ENCODE peak calls at places on chromosomes 11 and 22, in nine cellular contexts. B is A549, E is endodermal cell, L is pancreas, Y is lower lobe of right lung, M is uterus, X is fibroblast of villous mesenchyme, Z is kidney, Q is HCT116. C is an unnamed sample.

GRCh38 chr11:10490398-10491232 is 35.6 kb downstream of the AMPD3 start:
- DNase-seq in E (peak; percentile 57), Q (peak; percentile 94), M (peak; percentile 91), Z (peak; percentile 94), L (peak; percentile 47), X (peak; percentile 93), B (peak; percentile 88), Y (peak; percentile 44), C (peak; percentile 69)

GRCh38 chr11:71428861-71429435 is 19.2 kb downstream of the DHCR7 start:
- DNase-seq in L (no peak), Z (no peak), Y (no peak), B (no peak), E (no peak), M (no peak), Q (no peak), X (no peak), C (no peak)

GRCh38 chr22:33758125-33758483 is 162.2 kb downstream of the LARGE1 start:
- DNase-seq in Q (no peak), B (no peak), L (no peak), M (no peak), E (no peak), Y (no peak), Z (no peak), X (no peak), C (no peak)

GRCh38 chr11:61505106-61505505 is 3.4 kb upstream of the LRRC10B start:
- DNase-seq in M (no peak), E (no peak), B (no peak), Z (no peak), Y (no peak), L (no peak), Q (no peak), X (no peak), C (no peak)

GRCh38 chr22:17974703-17975372 is 49.5 kb downstream of the MICAL3 start:
- DNase-seq in X (no peak), L (no peak), M (no peak), B (no peak), Z (no peak), Y (no peak), Q (no peak), E (no peak), C (no peak)

GRCh38 chr22:29205598-29206371 is at the start of gene EMID1:
- DNase-seq in B (peak; percentile 13), Q (no peak), Z (peak; percentile 80), E (peak; percentile 85), L (peak; percentile 47), Y (peak; percentile 59), X (peak; percentile 26), M (peak; percentile 39), C (peak; percentile 79)

GRCh38 chr11:118313242-118313641 is 8.7 kb downstream of the CD3E start:
- DNase-seq in L (no peak), X (no peak), M (no peak), Q (no peak), Y (no peak), B (no peak), Z (no peak), E (no peak), C (no peak)

GRCh38 chr11:45141631-45142030 is 4.8 kb upstream of the PRDM11 start:
- DNase-seq in Y (no peak), Z (no peak), X (no peak), E (no peak), B (no peak), Q (no peak), M (no peak), L (no peak), C (no peak)

GRCh38 chr11:18987454-18988231 is 48.4 kb upstream of the MRGPRX1 start:
- DNase-seq in M (no peak), Z (no peak), Y (no peak), X (no peak), B (no peak), Q (peak; percentile 64), E (no peak), L (no peak), C (no peak)

DNA sequence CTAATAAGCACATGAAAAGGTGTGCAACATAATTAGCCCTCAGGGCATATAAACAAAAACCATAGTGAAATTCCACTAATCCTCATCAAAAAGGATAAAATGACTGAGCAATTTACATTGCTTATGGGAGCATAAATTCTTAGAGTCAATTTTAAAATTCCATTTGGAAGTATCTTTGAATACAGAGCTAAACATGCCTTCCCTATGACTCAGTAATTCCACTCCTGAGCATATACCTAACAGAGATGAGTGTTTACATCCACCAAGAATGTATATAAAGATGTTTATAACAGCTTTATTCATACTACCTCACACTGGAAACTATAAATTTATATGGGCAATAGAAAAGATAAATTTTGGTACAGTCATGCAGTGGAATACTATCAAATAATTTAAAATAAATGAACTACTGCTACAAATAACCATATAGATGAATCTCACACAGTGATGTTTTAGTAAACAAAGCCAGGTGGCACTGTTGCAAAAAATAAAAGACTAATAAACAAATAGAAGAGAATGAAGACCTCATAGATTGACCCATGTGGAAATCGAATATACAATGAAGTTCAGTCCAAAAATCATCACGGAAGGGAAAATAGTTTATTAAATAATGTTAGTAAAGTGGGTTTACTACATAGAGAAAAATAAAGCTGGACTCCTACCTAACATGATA is 8.2 kb upstream of the OR2D2 start:
- DNase-seq in Q (no peak), Y (no peak), L (no peak), X (no peak), M (no peak), B (no peak), Z (no peak), E (no peak), C (no peak)
- TF ChIP-seq CTCF in Q (peak; percentile 11), Y (no peak), L (no peak), X (no peak), M (no peak), B (no peak), Z (no peak), E (peak; percentile 58), C (peak; percentile 34)

GRCh38 chr11:67290801-67291200 is 1.7 kb downstream of the ANKRD13D start:
- DNase-seq in Y (peak; percentile 44), Z (peak; percentile 68), E (no peak), M (no peak), Q (no peak), L (no peak), X (peak; percentile 79), B (no peak), C (no peak)
- H3K4me3 ChIP-seq in Y (peak overlapping the region; percentile 99), Z (no peak overlapping the region), E (no peak overlapping the region), M (no peak overlapping the region), Q (no peak overlapping the region), L (no peak overlapping the region), X (peak overlapping the region; percentile 78), B (no peak overlapping the region), C (no peak overlapping the region)

GRCh38 chr22:45831394-45831793 is 145.6 kb downstream of the WNT7B start:
- DNase-seq in B (peak; percentile 28), X (peak; percentile 31), Q (peak; percentile 6), Y (no peak), L (no peak), Z (no peak), E (no peak), M (no peak), C (no peak)
- TF ChIP-seq CTCF in B (peak; percentile 27), X (peak; percentile 60), Q (peak; percentile 49), Y (peak; percentile 37), L (no peak), Z (no peak), E (peak; percentile 55), M (no peak), C (no peak)

GRCh38 chr11:1757861-1758610 is 5.7 kb downstream of the CTSD start:
- DNase-seq in Y (peak; percentile 64), X (no peak), M (no peak), L (peak; percentile 36), B (no peak), Z (peak; percentile 81), Q (no peak), E (no peak), C (no peak)

GRCh38 chr11:1756791-1757771 is 6.6 kb downstream of the CTSD start:
- DNase-seq in M (no peak), Z (peak; percentile 76), Y (peak; percentile 52), E (no peak), B (no peak), Q (no peak), X (no peak), L (no peak), C (no peak)

GRCh38 chr11:1754376-1755150 is 4.2 kb upstream of the IFITM10 start:
- DNase-seq in Q (no peak), Y (peak; percentile 47), E (no peak), L (no peak), Z (no peak), M (no peak), B (no peak), X (no peak), C (no peak)

GRCh38 chr11:1755344-1756023 is 5.1 kb upstream of the IFITM10 start:
- DNase-seq in X (no peak), L (no peak), M (no peak), Q (no peak), Y (peak; percentile 75), Z (no peak), E (no peak), B (no peak), C (no peak)

GRCh38 chr11:1756024-1756561 is 5.7 kb upstream of the IFITM10 start:
- DNase-seq in Q (no peak), L (no peak), M (no peak), Y (peak; percentile 52), Z (no peak), X (no peak), B (no peak), E (no peak), C (no peak)
- H3K4me3 ChIP-seq in Q (no peak overlapping the region), L (no peak overlapping the region), M (no peak overlapping the region), Y (no peak overlapping the region), Z (no peak overlapping the region), X (no peak overlapping the region), B (no peak overlapping the region), E (no peak overlapping the region), C (no peak overlapping the region)

GRCh38 chr11:131349368-131350086 is 20.9 kb upstream of the NTM start:
- DNase-seq in X (no peak), M (no peak), Q (no peak), Z (no peak), B (no peak), E (no peak), L (no peak), Y (no peak), C (no peak)

GRCh38 chr11:131354251-131354701 is 16.1 kb upstream of the NTM start:
- DNase-seq in Q (no peak), X (no peak), E (no peak), M (no peak), L (no peak), Y (no peak), Z (no peak), B (no peak), C (no peak)

GRCh38 chr11:131356201-131356600 is 14.2 kb upstream of the NTM start:
- DNase-seq in B (no peak), Y (no peak), Q (no peak), X (peak; percentile 1), Z (no peak), E (no peak), L (no peak), M (no peak), C (no peak)

GRCh38 chr11:131353761-131354160 is 16.7 kb upstream of the NTM start:
- DNase-seq in X (no peak), L (no peak), B (no peak), M (no peak), Y (no peak), E (no peak), Q (no peak), Z (no peak), C (no peak)

GRCh38 chr11:131351848-131352247 is 18.6 kb upstream of the NTM start:
- DNase-seq in X (no peak), Q (no peak), M (no peak), E (no peak), B (no peak), Y (no peak), L (no peak), Z (no peak), C (no peak)
- TF ChIP-seq CTCF in X (no peak), Q (no peak), M (no peak), E (no peak), B (no peak), Y (no peak), L (no peak), Z (no peak), C (no peak)

GRCh38 chr22:45553333-45554039 is 50.8 kb downstream of the FBLN1 start:
- DNase-seq in Z (peak; percentile 90), L (peak; percentile 51), Y (peak; percentile 73), X (peak; percentile 87), M (peak; percentile 82), Q (peak; percentile 63), B (peak; percentile 82), E (peak; percentile 94), C (peak; percentile 90)
- H3K4me3 ChIP-seq in Z (no peak overlapping the region), L (no peak overlapping the region), Y (no peak overlapping the region), X (no peak overlapping the region), M (no peak overlapping the region), Q (peak overlapping the region; percentile 39), B (no peak overlapping the region), E (no peak overlapping the region), C (no peak overlapping the region)

C was measured in neural progenitor cell.